ENCODE peak calls at places on chromosomes 4 and X, in nine cellular contexts. One of them, this sample, is unnamed.

GRCh38 chr4:152983774-152984411 is 47.8 kb downstream of the FHDC1 start:
- DNase-seq in GM13977: no peak
- DNase-seq in RKO: no peak
- DNase-seq in HEK293T: no peak
- DNase-seq in KG1: no peak
- DNase-seq in BE2C: no peak
- DNase-seq in A172: peak; percentile 83
- DNase-seq in central memory CD4-positive, alpha-beta T cell: no peak
- DNase-seq in kidney glomerular epithelial cell: peak; percentile 97
- DNase-seq in this sample: no peak

GRCh38 chr4:188029114-188029513 is 33.5 kb downstream of the ZFP42 start:
- DNase-seq in GM13977: no peak
- DNase-seq in RKO: no peak
- DNase-seq in HEK293T: no peak
- DNase-seq in KG1: no peak
- DNase-seq in BE2C: no peak
- DNase-seq in A172: no peak
- DNase-seq in central memory CD4-positive, alpha-beta T cell: no peak
- DNase-seq in kidney glomerular epithelial cell: no peak
- DNase-seq in this sample: no peak

GRCh38 chrX:14351889-14352288 is 177.4 kb upstream of the GLRA2 start:
- DNase-seq in GM13977: no peak
- DNase-seq in RKO: no peak
- DNase-seq in HEK293T: no peak
- DNase-seq in KG1: no peak
- DNase-seq in BE2C: no peak
- DNase-seq in A172: no peak
- DNase-seq in central memory CD4-positive, alpha-beta T cell: no peak
- DNase-seq in kidney glomerular epithelial cell: no peak
- DNase-seq in this sample: no peak

GRCh38 chr4:109390369-109390768 is 43.2 kb upstream of the SEC24B start:
- DNase-seq in GM13977: no peak
- DNase-seq in RKO: no peak
- DNase-seq in HEK293T: no peak
- DNase-seq in KG1: no peak
- DNase-seq in BE2C: no peak
- DNase-seq in A172: no peak
- DNase-seq in central memory CD4-positive, alpha-beta T cell: no peak
- DNase-seq in kidney glomerular epithelial cell: no peak
- DNase-seq in this sample: no peak

GRCh38 chr4:138300616-138301015 is 58.5 kb upstream of the SLC7A11 start:
- DNase-seq in GM13977: no peak
- DNase-seq in RKO: no peak
- DNase-seq in HEK293T: no peak
- DNase-seq in KG1: no peak
- DNase-seq in BE2C: no peak
- DNase-seq in A172: no peak
- DNase-seq in central memory CD4-positive, alpha-beta T cell: no peak
- DNase-seq in kidney glomerular epithelial cell: no peak
- DNase-seq in this sample: no peak

GRCh38 chrX:101410461-101410860 is 2.4 kb downstream of the HNRNPH2 start:
- DNase-seq in GM13977: no peak
- DNase-seq in RKO: no peak
- DNase-seq in HEK293T: no peak
- DNase-seq in KG1: no peak
- DNase-seq in BE2C: no peak
- DNase-seq in A172: no peak
- DNase-seq in central memory CD4-positive, alpha-beta T cell: no peak
- DNase-seq in kidney glomerular epithelial cell: no peak
- DNase-seq in this sample: no peak

GRCh38 chr4:973431-974397 is at the start of gene DGKQ:
- DNase-seq in GM13977: peak; percentile 100
- DNase-seq in RKO: peak; percentile 73
- DNase-seq in HEK293T: peak; percentile 100
- DNase-seq in KG1: peak; percentile 15
- DNase-seq in BE2C: peak; percentile 89
- DNase-seq in A172: peak; percentile 42
- DNase-seq in central memory CD4-positive, alpha-beta T cell: peak; percentile 78
- DNase-seq in kidney glomerular epithelial cell: peak; percentile 65
- DNase-seq in this sample: no peak

GRCh38 chr4:20493761-20494353 is 206.4 kb upstream of the PACRGL start:
- DNase-seq in GM13977: no peak
- DNase-seq in RKO: no peak
- DNase-seq in HEK293T: no peak
- DNase-seq in KG1: no peak
- DNase-seq in BE2C: no peak
- DNase-seq in A172: no peak
- DNase-seq in central memory CD4-positive, alpha-beta T cell: no peak
- DNase-seq in kidney glomerular epithelial cell: peak; percentile 7
- DNase-seq in this sample: no peak

GRCh38 chrX:13194291-13195103 is 125.4 kb downstream of the ATXN3L start:
- DNase-seq in GM13977: no peak
- DNase-seq in RKO: no peak
- DNase-seq in HEK293T: no peak
- DNase-seq in KG1: no peak
- DNase-seq in BE2C: no peak
- DNase-seq in A172: peak; percentile 8
- DNase-seq in central memory CD4-positive, alpha-beta T cell: no peak
- DNase-seq in kidney glomerular epithelial cell: no peak
- DNase-seq in this sample: no peak

GRCh38 chr4:143186634-143187033 is 1.9 kb downstream of the USP38 start:
- DNase-seq in GM13977: no peak
- DNase-seq in RKO: peak; percentile 38
- DNase-seq in HEK293T: no peak
- DNase-seq in KG1: peak; percentile 12
- DNase-seq in BE2C: no peak
- DNase-seq in A172: no peak
- DNase-seq in central memory CD4-positive, alpha-beta T cell: no peak
- DNase-seq in kidney glomerular epithelial cell: no peak
- DNase-seq in this sample: no peak

GRCh38 chr4:184757810-184758209 is 23.9 kb upstream of the CENPU start:
- DNase-seq in GM13977: no peak
- DNase-seq in RKO: no peak
- DNase-seq in HEK293T: no peak
- DNase-seq in KG1: no peak
- DNase-seq in BE2C: no peak
- DNase-seq in A172: no peak
- DNase-seq in central memory CD4-positive, alpha-beta T cell: no peak
- DNase-seq in kidney glomerular epithelial cell: no peak
- DNase-seq in this sample: no peak

GRCh38 chr4:68476191-68476590 is 28.9 kb downstream of the TMPRSS11E start:
- DNase-seq in GM13977: no peak
- DNase-seq in RKO: no peak
- DNase-seq in HEK293T: no peak
- DNase-seq in KG1: no peak
- DNase-seq in BE2C: no peak
- DNase-seq in A172: no peak
- DNase-seq in central memory CD4-positive, alpha-beta T cell: no peak
- DNase-seq in kidney glomerular epithelial cell: no peak
- DNase-seq in this sample: no peak

GRCh38 chr4:57199267-57199666 is 89.1 kb upstream of the IGFBP7 start:
- DNase-seq in GM13977: no peak
- DNase-seq in RKO: no peak
- DNase-seq in HEK293T: no peak
- DNase-seq in KG1: no peak
- DNase-seq in BE2C: no peak
- DNase-seq in A172: no peak
- DNase-seq in central memory CD4-positive, alpha-beta T cell: no peak
- DNase-seq in kidney glomerular epithelial cell: no peak
- DNase-seq in this sample: no peak

GRCh38 chr4:99655315-99656081 is 2.1 kb downstream of the C4orf54 start:
- DNase-seq in GM13977: no peak
- DNase-seq in RKO: no peak
- DNase-seq in HEK293T: no peak
- DNase-seq in KG1: no peak
- DNase-seq in BE2C: no peak
- DNase-seq in A172: peak; percentile 38
- DNase-seq in central memory CD4-positive, alpha-beta T cell: no peak
- DNase-seq in kidney glomerular epithelial cell: peak; percentile 27
- DNase-seq in this sample: no peak